ENCODE peak calls at places on chromosomes 7 and 10, in four cellular contexts. M is HT-29, F is NCI-H510A, K is heart right ventricle. T is an unnamed sample.

GRCh38 chr10:29473411-29474100 is 161.2 kb downstream of the SVIL start:
- DNase-seq in M (no peak), F (peak), K (peak), T (no peak)

GRCh38 chr7:33128631-33128989 is 754 bp upstream of the BBS9 start:
- DNase-seq in M (no peak), F (no peak), K (no peak), T (no peak)

GRCh38 chr7:30112103-30112713 is 22.6 kb upstream of the MTURN start:
- DNase-seq in M (no peak), F (no peak), K (no peak), T (no peak)

GRCh38 chr10:34907743-34908425 is 92.8 kb upstream of the PARD3 start:
- DNase-seq in M (no peak), F (no peak), K (no peak), T (no peak)

GRCh38 chr10:84236807-84237198 is 4.5 kb downstream of the LRIT1 start:
- DNase-seq in M (no peak), F (no peak), K (no peak), T (no peak)

GRCh38 chr10:33337335-33337854 is 2.9 kb upstream of the NRP1 start:
- DNase-seq in M (no peak), F (no peak), K (peak), T (no peak)

GRCh38 chr10:132539894-132540293 is 2.3 kb downstream of the INPP5A start:
- DNase-seq in M (no peak), F (no peak), K (no peak), T (no peak)

GRCh38 chr7:40700653-40701475 is 566.1 kb downstream of the SUGCT start:
- DNase-seq in M (no peak), F (no peak), K (no peak), T (no peak)

GRCh38 chr7:45599851-45600706 is 25.9 kb downstream of the ADCY1 start:
- DNase-seq in M (no peak), F (no peak), K (peak), T (no peak)

GRCh38 chr10:34940436-34940835 is 125.3 kb upstream of the PARD3 start:
- DNase-seq in M (no peak), F (no peak), K (no peak), T (no peak)

GRCh38 chr10:88315746-88316145 is 267.4 kb downstream of the RNLS start:
- DNase-seq in M (no peak), F (no peak), K (no peak), T (no peak)